ENCODE peak calls at places on chromosomes 3 and 15, in six cellular contexts. L is thoracic aorta, T is left lung, X is fibroblast of villous mesenchyme, N is AG04450, I is left ventricle myocardium inferior. D is an unnamed sample.

GRCh38 chr3:197522881-197523342 is 32.9 kb downstream of the BDH1 start:
- DNase-seq in N (no peak), I (no peak), T (peak), X (peak), L (no peak), D (no peak)

GRCh38 chr15:90813796-90814192 is 54.6 kb upstream of the FURIN start:
- DNase-seq in T (no peak), I (no peak), X (no peak), N (no peak), L (no peak), D (no peak)

GRCh38 chr3:140113983-140114923 is 179.3 kb downstream of the CLSTN2 start:
- DNase-seq in N (no peak), X (no peak), I (no peak), T (no peak), L (no peak), D (no peak)

GRCh38 chr3:129651316-129652202 is 45.1 kb upstream of the PLXND1 start:
- DNase-seq in I (no peak), X (peak), T (peak), N (peak), L (no peak), D (peak)

GRCh38 chr15:51647128-51647562 is 24.6 kb upstream of the DMXL2 start:
- DNase-seq in T (no peak), X (peak), L (no peak), N (no peak), I (peak), D (peak)

GRCh38 chr15:55494927-55495326 is 13.1 kb downstream of the DNAAF4 start:
- DNase-seq in T (no peak), I (no peak), N (no peak), X (no peak), L (no peak), D (no peak)

GRCh38 chr3:22360977-22361376 is 610.0 kb upstream of the ZNF385D start:
- DNase-seq in N (no peak), T (no peak), X (peak), I (no peak), L (no peak), D (peak)

GRCh38 chr15:25739687-25740121 is 123.4 kb downstream of the ATP10A start:
- DNase-seq in T (no peak), I (no peak), N (peak), L (no peak), X (peak), D (peak)

GRCh38 chr3:38721207-38721772 is 71.8 kb upstream of the SCN5A start:
- DNase-seq in N (no peak), X (no peak), T (no peak), I (no peak), L (no peak), D (no peak)

GRCh38 chr3:88061749-88062148 is 2.7 kb downstream of the ZNF654 start:
- DNase-seq in I (no peak), X (peak), T (no peak), N (no peak), L (no peak), D (no peak)

GRCh38 chr15:62440731-62441130 is 275.6 kb upstream of the C2CD4B start:
- DNase-seq in I (no peak), T (no peak), L (no peak), X (no peak), N (no peak), D (no peak)

GRCh38 chr3:101861978-101862421 is 12.7 kb downstream of the NFKBIZ start:
- DNase-seq in I (no peak), X (no peak), L (no peak), N (no peak), T (no peak), D (no peak)

GRCh38 chr3:120192579-120192978 is 92.4 kb downstream of the GPR156 start:
- DNase-seq in T (no peak), I (no peak), N (no peak), L (no peak), X (no peak), D (no peak)

GRCh38 chr3:30448436-30448835 is 158.0 kb upstream of the TGFBR2 start:
- DNase-seq in T (no peak), N (no peak), X (peak), L (no peak), I (no peak), D (no peak)

GRCh38 chr3:157188391-157188790 is 28.4 kb upstream of the CCNL1 start:
- DNase-seq in X (no peak), N (no peak), T (no peak), L (no peak), I (no peak), D (no peak)

GRCh38 chr3:119311191-119311925 is 17.2 kb downstream of the ARHGAP31 start:
- DNase-seq in T (no peak), N (no peak), I (no peak), L (no peak), X (peak), D (peak)

GRCh38 chr3:87311309-87311708 is 34.9 kb upstream of the POU1F1 start:
- DNase-seq in I (no peak), L (no peak), T (no peak), X (no peak), N (no peak), D (no peak)

GRCh38 chr15:71761649-71762048 is 48.7 kb upstream of the NR2E3 start:
- DNase-seq in L (no peak), I (no peak), N (peak), T (no peak), X (peak), D (peak)

GRCh38 chr3:5036858-5037257 is 57.6 kb downstream of the BHLHE40 start:
- DNase-seq in T (no peak), L (no peak), N (no peak), X (no peak), I (no peak), D (no peak)

GRCh38 chr3:17915341-17915740 is 172.9 kb upstream of the TBC1D5 start:
- DNase-seq in I (no peak), X (no peak), T (no peak), L (no peak), N (no peak), D (no peak)

GRCh38 chr3:331881-332280 is 135.3 kb downstream of the CHL1 start:
- DNase-seq in L (no peak), N (peak), X (no peak), T (no peak), I (no peak), D (no peak)

GRCh38 chr3:194204036-194204792 is 68.3 kb downstream of the HES1 start:
- DNase-seq in I (no peak), L (no peak), N (no peak), X (no peak), T (peak), D (no peak)
- H3K4me3 ChIP-seq in I (peak), L (peak), N (no peak), X (no peak), T (peak), D (peak)

GRCh38 chr3:112302061-112302830 is 8.2 kb upstream of the SLC9C1 start:
- DNase-seq in L (no peak), T (no peak), I (no peak), X (peak), N (no peak), D (no peak)

GRCh38 chr3:112293368-112294321 is at the start of gene SLC9C1:
- DNase-seq in L (no peak), T (no peak), X (peak), I (no peak), N (peak), D (peak)

GRCh38 chr3:112298781-112299180 is 4.8 kb upstream of the SLC9C1 start:
- DNase-seq in N (no peak), X (no peak), L (no peak), T (no peak), I (no peak), D (no peak)

GRCh38 chr3:112302881-112303761 is 9.1 kb upstream of the SLC9C1 start:
- DNase-seq in T (no peak), I (no peak), N (no peak), X (peak), L (no peak), D (no peak)

DNA sequence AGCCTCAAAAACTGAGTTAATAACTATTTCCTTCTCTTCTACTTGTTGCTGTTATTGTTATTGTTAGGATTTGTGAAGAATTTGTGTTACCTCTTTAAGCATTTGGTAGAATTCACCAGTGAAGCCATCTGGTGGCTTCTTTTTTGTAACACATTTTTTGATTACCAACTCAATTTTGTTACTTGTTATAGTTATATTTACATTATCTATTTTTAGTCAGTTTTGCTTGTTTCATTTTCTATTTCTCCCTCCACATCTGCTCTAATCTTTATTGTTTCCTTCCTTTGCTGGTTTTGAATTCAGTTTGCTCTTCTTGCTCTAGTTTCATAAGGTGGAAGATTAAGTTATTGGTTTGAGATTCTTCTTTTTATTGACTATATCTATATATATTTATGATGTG is 3.7 kb upstream of the SLC9C1 start:
- DNase-seq in X (peak), N (no peak), T (no peak), I (no peak), L (no peak), D (no peak)
- H3K4me3 ChIP-seq in X (no peak), N (no peak), T (no peak), I (no peak), L (no peak), D (no peak)

DNA sequence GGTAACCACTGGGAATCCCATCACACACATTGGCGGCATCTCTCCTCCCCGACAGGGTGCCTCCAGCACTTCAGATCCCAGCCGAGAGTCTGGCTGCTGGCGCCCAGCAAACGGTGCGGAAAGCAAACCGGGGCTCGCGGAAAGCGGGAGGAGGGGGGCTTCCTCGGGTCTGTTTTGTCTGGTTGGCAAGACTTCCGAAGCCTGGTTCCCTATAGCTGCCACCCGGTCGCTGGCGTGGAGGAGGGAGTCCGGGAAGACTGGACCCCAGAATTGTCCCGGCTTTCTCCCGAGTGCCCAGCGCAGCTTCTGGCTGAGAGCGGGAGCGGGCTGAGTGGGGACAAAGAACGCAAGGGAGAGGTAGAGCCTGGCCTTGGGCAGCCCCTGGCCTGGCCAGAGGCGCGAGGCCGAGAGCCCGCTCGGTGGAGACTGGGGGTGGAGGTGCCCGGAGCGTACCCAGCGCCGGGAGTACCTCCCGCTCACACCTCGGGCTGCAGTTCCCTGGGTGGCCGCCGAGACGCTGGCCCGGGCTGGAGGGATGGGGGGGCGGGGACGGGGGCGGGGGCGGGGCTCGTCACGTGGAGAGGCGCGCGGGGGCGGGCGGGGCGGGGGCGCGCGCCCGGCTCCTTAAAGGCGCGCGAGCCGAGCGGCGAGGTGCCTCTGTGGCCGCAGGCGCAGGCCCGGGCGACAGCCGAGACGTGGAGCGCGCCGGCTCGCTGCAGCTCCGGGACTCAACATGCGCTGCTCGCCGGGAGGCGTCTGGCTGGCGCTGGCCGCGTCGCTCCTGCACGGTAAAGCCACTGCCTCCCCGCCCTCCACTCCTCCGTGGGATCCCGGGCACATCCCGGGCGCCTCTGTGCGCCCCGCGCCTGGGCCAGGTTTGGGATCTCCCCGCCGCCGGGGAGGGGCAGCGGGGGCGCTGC is at the start of gene CHRNA7:
- DNase-seq in N (no peak), L (no peak), T (peak), I (peak), X (no peak), D (no peak)
- H3K4me3 ChIP-seq in N (peak), L (peak), T (peak), I (peak), X (no peak), D (peak)

GRCh38 chr3:107384428-107384827 is 7.2 kb downstream of the CCDC54 start:
- DNase-seq in X (no peak), T (no peak), I (no peak), N (no peak), L (no peak), D (no peak)

GRCh38 chr3:107382626-107383025 is 5.4 kb downstream of the CCDC54 start:
- DNase-seq in I (no peak), L (no peak), N (no peak), X (no peak), T (no peak), D (no peak)

GRCh38 chr3:107387555-107387954 is 10.3 kb downstream of the CCDC54 start:
- DNase-seq in T (no peak), I (no peak), X (no peak), L (no peak), N (no peak), D (no peak)

DNA sequence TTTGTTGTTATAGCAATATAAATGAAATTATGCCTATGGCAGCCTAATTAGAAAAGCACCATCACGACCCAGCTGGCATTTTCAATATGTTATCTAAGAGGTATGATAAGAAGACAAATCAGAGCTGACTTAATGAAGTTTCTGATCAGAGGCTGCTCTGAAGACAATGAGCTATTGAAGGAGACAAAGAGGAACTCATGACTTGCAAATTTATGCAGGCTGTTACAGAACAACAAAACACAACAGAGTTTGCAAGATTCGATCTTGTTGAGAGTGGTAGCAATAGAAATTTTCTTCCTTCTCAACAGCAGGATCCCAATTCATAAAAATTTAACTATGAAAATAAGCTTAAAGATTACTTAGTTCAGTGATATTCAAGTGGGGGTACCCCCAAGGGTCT is 7.7 kb downstream of the CCDC54 start:
- DNase-seq in L (no peak), N (no peak), T (no peak), I (no peak), X (no peak), D (no peak)
- H3K4me3 ChIP-seq in L (no peak), N (no peak), T (no peak), I (no peak), X (no peak), D (no peak)

GRCh38 chr3:62672270-62672987 is 202.8 kb downstream of the CADPS start:
- DNase-seq in X (no peak), T (no peak), N (no peak), L (no peak), I (no peak), D (no peak)
- H3K4me3 ChIP-seq in X (no peak), T (no peak), N (no peak), L (no peak), I (no peak), D (no peak)

DNA sequence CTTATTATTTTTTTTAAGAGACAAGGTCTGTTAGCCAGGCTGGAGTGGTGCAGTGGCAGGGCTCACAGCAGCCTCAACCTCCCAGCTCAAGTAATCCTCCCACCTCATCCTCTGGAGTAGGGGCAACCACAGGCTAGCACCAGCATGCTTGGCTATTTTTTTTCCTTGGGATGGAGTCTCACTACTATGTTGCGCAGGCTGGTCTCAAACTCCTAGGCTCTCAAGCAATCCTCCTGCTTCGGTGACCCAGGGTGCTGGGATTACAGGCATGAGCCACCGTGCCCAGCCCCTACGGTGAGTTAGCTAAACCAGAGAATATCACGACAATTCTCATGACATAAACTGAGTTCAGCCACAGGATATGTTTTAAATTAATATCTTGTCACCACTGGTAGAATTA is 2.0 kb downstream of the DCUN1D1 start:
- DNase-seq in I (no peak), L (no peak), T (no peak), N (no peak), X (no peak), D (no peak)
- H3K4me3 ChIP-seq in I (peak), L (peak), T (peak), N (peak), X (no peak), D (no peak)

DNA sequence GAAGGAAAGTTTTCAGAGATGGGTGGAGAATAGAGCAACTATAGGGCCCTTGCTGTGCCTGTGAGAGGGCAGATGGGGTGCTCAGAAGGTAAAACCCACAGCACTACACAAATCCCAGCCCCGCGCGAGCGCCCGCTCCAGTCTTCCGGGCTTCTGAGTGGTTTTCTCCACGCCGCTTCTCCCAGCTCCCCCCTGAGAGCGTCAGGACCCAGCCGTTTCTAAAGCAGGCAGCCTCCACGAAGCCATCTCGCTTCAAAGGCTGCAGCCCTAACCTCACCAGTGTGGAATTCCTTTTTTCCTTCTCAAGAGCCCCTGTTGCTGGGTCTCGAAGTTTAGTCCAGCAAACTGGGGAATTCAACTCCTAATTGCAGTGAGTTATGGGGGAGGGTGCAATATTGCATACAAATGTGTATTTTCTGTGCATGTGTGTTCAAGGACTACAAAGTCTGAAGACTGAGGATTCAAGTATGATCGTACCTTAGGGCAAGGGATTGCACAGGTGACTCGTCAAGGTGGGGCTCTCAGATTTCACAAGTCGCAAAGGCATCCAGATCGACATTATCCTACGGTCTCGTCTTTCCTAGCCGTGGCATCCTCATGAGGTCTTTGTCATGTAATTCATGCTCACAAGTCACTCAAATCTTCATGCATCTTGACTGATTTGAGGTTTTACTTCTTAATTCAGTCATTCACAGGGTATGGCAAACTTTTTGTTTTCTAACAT is 191.6 kb upstream of the HES1 start:
- DNase-seq in N (no peak), T (no peak), L (no peak), I (no peak), X (no peak), D (no peak)
- H3K4me3 ChIP-seq in N (no peak), T (no peak), L (no peak), I (no peak), X (no peak), D (no peak)